ENCODE peak calls at places on chromosomes 7 and 10, in six cellular contexts. One of them, this sample, is unnamed.

GRCh38 chr7:49852619-49853462 is 79.4 kb downstream of the VWC2 start:
- DNase-seq in activated CD4-positive, alpha-beta T cell treated with anti-CD3 and anti-CD28 coated beads for 24 hours: no peak
- DNase-seq in SK-N-SH: peak
- DNase-seq in lower leg skin: peak
- DNase-seq in NCI-H460: peak
- DNase-seq in HCEC 1CT: peak
- DNase-seq in this sample: peak

GRCh38 chr7:156811706-156812105 is 81.3 kb downstream of the LMBR1 start:
- DNase-seq in SK-N-SH: no peak
- DNase-seq in activated CD4-positive, alpha-beta T cell treated with anti-CD3 and anti-CD28 coated beads for 24 hours: no peak
- DNase-seq in lower leg skin: no peak
- DNase-seq in HCEC 1CT: no peak
- DNase-seq in NCI-H460: no peak
- DNase-seq in this sample: no peak

GRCh38 chr7:55508301-55509011 is 63.8 kb downstream of the VOPP1 start:
- DNase-seq in HCEC 1CT: no peak
- DNase-seq in SK-N-SH: no peak
- DNase-seq in lower leg skin: no peak
- DNase-seq in NCI-H460: no peak
- DNase-seq in activated CD4-positive, alpha-beta T cell treated with anti-CD3 and anti-CD28 coated beads for 24 hours: no peak
- DNase-seq in this sample: no peak

GRCh38 chr10:5861269-5862031 is 28.2 kb downstream of the ANKRD16 start:
- DNase-seq in SK-N-SH: no peak
- DNase-seq in activated CD4-positive, alpha-beta T cell treated with anti-CD3 and anti-CD28 coated beads for 24 hours: no peak
- DNase-seq in NCI-H460: no peak
- DNase-seq in HCEC 1CT: peak
- DNase-seq in lower leg skin: no peak
- DNase-seq in this sample: peak

GRCh38 chr7:18927134-18927533 is 190.3 kb downstream of the TWIST1 start:
- DNase-seq in activated CD4-positive, alpha-beta T cell treated with anti-CD3 and anti-CD28 coated beads for 24 hours: no peak
- DNase-seq in lower leg skin: no peak
- DNase-seq in NCI-H460: no peak
- DNase-seq in HCEC 1CT: peak
- DNase-seq in SK-N-SH: no peak
- DNase-seq in this sample: no peak

GRCh38 chr10:131109291-131109690 is 202.2 kb downstream of the TCERG1L start:
- DNase-seq in NCI-H460: no peak
- DNase-seq in lower leg skin: no peak
- DNase-seq in HCEC 1CT: no peak
- DNase-seq in SK-N-SH: no peak
- DNase-seq in activated CD4-positive, alpha-beta T cell treated with anti-CD3 and anti-CD28 coated beads for 24 hours: no peak
- DNase-seq in this sample: no peak

GRCh38 chr7:85714182-85714581 is 527.3 kb upstream of the SEMA3D start:
- DNase-seq in activated CD4-positive, alpha-beta T cell treated with anti-CD3 and anti-CD28 coated beads for 24 hours: no peak
- DNase-seq in lower leg skin: no peak
- DNase-seq in SK-N-SH: no peak
- DNase-seq in NCI-H460: no peak
- DNase-seq in HCEC 1CT: no peak
- DNase-seq in this sample: no peak

GRCh38 chr7:45092100-45092930 is 3.5 kb upstream of the NACAD start:
- DNase-seq in HCEC 1CT: no peak
- DNase-seq in lower leg skin: no peak
- DNase-seq in NCI-H460: no peak
- DNase-seq in activated CD4-positive, alpha-beta T cell treated with anti-CD3 and anti-CD28 coated beads for 24 hours: no peak
- DNase-seq in SK-N-SH: peak
- DNase-seq in this sample: peak

GRCh38 chr7:134996097-134996550 is 9.8 kb downstream of the AGBL3 start:
- DNase-seq in SK-N-SH: peak
- DNase-seq in NCI-H460: no peak
- DNase-seq in HCEC 1CT: no peak
- DNase-seq in lower leg skin: no peak
- DNase-seq in activated CD4-positive, alpha-beta T cell treated with anti-CD3 and anti-CD28 coated beads for 24 hours: no peak
- DNase-seq in this sample: no peak

GRCh38 chr7:15199482-15199881 is 296.9 kb upstream of the DGKB start:
- DNase-seq in activated CD4-positive, alpha-beta T cell treated with anti-CD3 and anti-CD28 coated beads for 24 hours: no peak
- DNase-seq in SK-N-SH: peak
- DNase-seq in HCEC 1CT: peak
- DNase-seq in NCI-H460: peak
- DNase-seq in lower leg skin: no peak
- DNase-seq in this sample: peak

GRCh38 chr10:59508296-59508695 is 145.9 kb upstream of the FAM13C start:
- DNase-seq in lower leg skin: no peak
- DNase-seq in SK-N-SH: no peak
- DNase-seq in activated CD4-positive, alpha-beta T cell treated with anti-CD3 and anti-CD28 coated beads for 24 hours: no peak
- DNase-seq in HCEC 1CT: peak
- DNase-seq in NCI-H460: no peak
- DNase-seq in this sample: no peak

GRCh38 chr7:24827589-24827988 is 70.3 kb upstream of the GSDME start:
- DNase-seq in NCI-H460: no peak
- DNase-seq in activated CD4-positive, alpha-beta T cell treated with anti-CD3 and anti-CD28 coated beads for 24 hours: no peak
- DNase-seq in lower leg skin: no peak
- DNase-seq in HCEC 1CT: peak
- DNase-seq in SK-N-SH: no peak
- DNase-seq in this sample: no peak

GRCh38 chr10:122461367-122461728 is at the start of gene HTRA1:
- DNase-seq in SK-N-SH: peak
- DNase-seq in activated CD4-positive, alpha-beta T cell treated with anti-CD3 and anti-CD28 coated beads for 24 hours: no peak
- DNase-seq in NCI-H460: peak
- DNase-seq in lower leg skin: peak
- DNase-seq in HCEC 1CT: peak
- DNase-seq in this sample: peak

GRCh38 chr7:37786741-37787569 is 61.4 kb upstream of the NME8 start:
- DNase-seq in NCI-H460: no peak
- DNase-seq in activated CD4-positive, alpha-beta T cell treated with anti-CD3 and anti-CD28 coated beads for 24 hours: no peak
- DNase-seq in HCEC 1CT: no peak
- DNase-seq in SK-N-SH: no peak
- DNase-seq in lower leg skin: no peak
- DNase-seq in this sample: no peak

GRCh38 chr7:28641752-28642546 is 229.6 kb downstream of the CREB5 start:
- DNase-seq in lower leg skin: no peak
- DNase-seq in activated CD4-positive, alpha-beta T cell treated with anti-CD3 and anti-CD28 coated beads for 24 hours: no peak
- DNase-seq in SK-N-SH: no peak
- DNase-seq in NCI-H460: no peak
- DNase-seq in HCEC 1CT: no peak
- DNase-seq in this sample: no peak

GRCh38 chr10:79299397-79300370 is 47.6 kb upstream of the PPIF start:
- DNase-seq in activated CD4-positive, alpha-beta T cell treated with anti-CD3 and anti-CD28 coated beads for 24 hours: no peak
- DNase-seq in lower leg skin: no peak
- DNase-seq in NCI-H460: no peak
- DNase-seq in SK-N-SH: no peak
- DNase-seq in HCEC 1CT: peak
- DNase-seq in this sample: peak

GRCh38 chr7:92412745-92413144 is 34.5 kb upstream of the GATAD1 start:
- DNase-seq in HCEC 1CT: no peak
- DNase-seq in SK-N-SH: no peak
- DNase-seq in activated CD4-positive, alpha-beta T cell treated with anti-CD3 and anti-CD28 coated beads for 24 hours: no peak
- DNase-seq in lower leg skin: no peak
- DNase-seq in NCI-H460: no peak
- DNase-seq in this sample: no peak

GRCh38 chr7:106166651-106167342 is 54.7 kb upstream of the SYPL1 start:
- DNase-seq in HCEC 1CT: peak
- DNase-seq in lower leg skin: no peak
- DNase-seq in NCI-H460: peak
- DNase-seq in SK-N-SH: peak
- DNase-seq in activated CD4-positive, alpha-beta T cell treated with anti-CD3 and anti-CD28 coated beads for 24 hours: peak
- DNase-seq in this sample: peak

GRCh38 chr10:61302124-61302523 is 151.1 kb downstream of the TMEM26 start:
- DNase-seq in NCI-H460: no peak
- DNase-seq in SK-N-SH: no peak
- DNase-seq in HCEC 1CT: no peak
- DNase-seq in activated CD4-positive, alpha-beta T cell treated with anti-CD3 and anti-CD28 coated beads for 24 hours: no peak
- DNase-seq in lower leg skin: no peak
- DNase-seq in this sample: no peak

GRCh38 chr10:127243490-127244272 is 47.3 kb upstream of the INSYN2A start:
- DNase-seq in HCEC 1CT: peak
- DNase-seq in NCI-H460: peak
- DNase-seq in SK-N-SH: peak
- DNase-seq in activated CD4-positive, alpha-beta T cell treated with anti-CD3 and anti-CD28 coated beads for 24 hours: no peak
- DNase-seq in lower leg skin: no peak
- DNase-seq in this sample: peak

GRCh38 chr7:4029941-4030340 is 652.2 kb upstream of the FOXK1 start:
- DNase-seq in HCEC 1CT: no peak
- DNase-seq in NCI-H460: no peak
- DNase-seq in SK-N-SH: no peak
- DNase-seq in lower leg skin: peak
- DNase-seq in activated CD4-positive, alpha-beta T cell treated with anti-CD3 and anti-CD28 coated beads for 24 hours: no peak
- DNase-seq in this sample: no peak

GRCh38 chr10:5890519-5890878 is 456 bp downstream of the FBH1 start:
- DNase-seq in lower leg skin: peak
- DNase-seq in HCEC 1CT: peak
- DNase-seq in SK-N-SH: peak
- DNase-seq in NCI-H460: no peak
- DNase-seq in activated CD4-positive, alpha-beta T cell treated with anti-CD3 and anti-CD28 coated beads for 24 hours: peak
- DNase-seq in this sample: peak

GRCh38 chr10:122236690-122237306 is 34.3 kb upstream of the BTBD16 start:
- DNase-seq in lower leg skin: no peak
- DNase-seq in SK-N-SH: peak
- DNase-seq in NCI-H460: no peak
- DNase-seq in activated CD4-positive, alpha-beta T cell treated with anti-CD3 and anti-CD28 coated beads for 24 hours: no peak
- DNase-seq in HCEC 1CT: no peak
- DNase-seq in this sample: no peak

GRCh38 chr10:70250956-70251680 is 17.9 kb upstream of the PPA1 start:
- DNase-seq in NCI-H460: no peak
- DNase-seq in SK-N-SH: no peak
- DNase-seq in HCEC 1CT: no peak
- DNase-seq in activated CD4-positive, alpha-beta T cell treated with anti-CD3 and anti-CD28 coated beads for 24 hours: no peak
- DNase-seq in lower leg skin: no peak
- DNase-seq in this sample: no peak

GRCh38 chr7:67406941-67407340 is 410.3 kb downstream of the TYW1 start:
- DNase-seq in lower leg skin: no peak
- DNase-seq in NCI-H460: no peak
- DNase-seq in activated CD4-positive, alpha-beta T cell treated with anti-CD3 and anti-CD28 coated beads for 24 hours: no peak
- DNase-seq in SK-N-SH: no peak
- DNase-seq in HCEC 1CT: no peak
- DNase-seq in this sample: no peak

GRCh38 chr10:126504051-126504760 is 115.9 kb upstream of the ADAM12 start:
- DNase-seq in HCEC 1CT: peak
- DNase-seq in activated CD4-positive, alpha-beta T cell treated with anti-CD3 and anti-CD28 coated beads for 24 hours: no peak
- DNase-seq in NCI-H460: peak
- DNase-seq in SK-N-SH: peak
- DNase-seq in lower leg skin: no peak
- DNase-seq in this sample: peak

GRCh38 chr7:29289156-29290021 is 94.8 kb downstream of the CHN2 start:
- DNase-seq in activated CD4-positive, alpha-beta T cell treated with anti-CD3 and anti-CD28 coated beads for 24 hours: no peak
- DNase-seq in NCI-H460: no peak
- DNase-seq in lower leg skin: no peak
- DNase-seq in HCEC 1CT: no peak
- DNase-seq in SK-N-SH: no peak
- DNase-seq in this sample: no peak

GRCh38 chr10:26365681-26366327 is 72.3 kb upstream of the APBB1IP start:
- DNase-seq in activated CD4-positive, alpha-beta T cell treated with anti-CD3 and anti-CD28 coated beads for 24 hours: no peak
- DNase-seq in NCI-H460: no peak
- DNase-seq in HCEC 1CT: no peak
- DNase-seq in lower leg skin: no peak
- DNase-seq in SK-N-SH: no peak
- DNase-seq in this sample: no peak

GRCh38 chr7:101698964-101699363 is 69.9 kb upstream of the MYL10 start:
- DNase-seq in HCEC 1CT: no peak
- DNase-seq in SK-N-SH: no peak
- DNase-seq in lower leg skin: no peak
- DNase-seq in activated CD4-positive, alpha-beta T cell treated with anti-CD3 and anti-CD28 coated beads for 24 hours: no peak
- DNase-seq in NCI-H460: no peak
- DNase-seq in this sample: no peak

This sample was measured in HTR-8/SVneo.